ENCODE peak calls at places on chromosomes 16 and 17, in eight cellular contexts. O is endodermal cell, B is hepatocyte, I is Panc1, C is adrenal gland, G is foreskin fibroblast, H is esophagus muscularis mucosa, K is neural progenitor cell. V is an unnamed sample.
A peak's percentile ranks its signal among the peaks of the same experiment; 100 is the strongest.

GRCh38 chr17:69588739-69589334 is 174.3 kb downstream of the MAP2K6 start:
- DNase-seq in H (no peak), C (no peak), B (no peak), K (no peak), G (no peak), I (no peak), O (no peak), V (no peak)

GRCh38 chr16:46918905-46919792 is 35.0 kb downstream of the GPT2 start:
- DNase-seq in O (no peak), B (peak; percentile 45), G (no peak), I (no peak), H (no peak), K (peak; percentile 80), C (no peak), V (peak; percentile 86)

GRCh38 chr17:16352838-16353701 is at the start of gene CENPV:
- DNase-seq in I (no peak), B (peak; percentile 85), H (no peak), C (peak; percentile 47), G (peak; percentile 35), K (peak; percentile 89), O (peak; percentile 97), V (peak; percentile 76)

GRCh38 chr17:16486373-16487250 is 5.4 kb downstream of the LRRC75A start:
- DNase-seq in K (peak; percentile 56), G (peak; percentile 51), B (peak; percentile 73), O (peak; percentile 81), C (peak; percentile 97), I (no peak), H (no peak), V (no peak)

GRCh38 chr16:46482895-46483294 is 138.3 kb downstream of the SHCBP1 start:
- DNase-seq in C (no peak), O (no peak), G (no peak), H (no peak), I (no peak), B (no peak), K (no peak), V (no peak)

GRCh38 chr16:1938316-1938715 is 4.7 kb downstream of the MSRB1 start:
- DNase-seq in K (no peak), B (no peak), O (no peak), I (no peak), H (no peak), C (no peak), G (no peak), V (no peak)

GRCh38 chr17:57675427-57675826 is 69.7 kb downstream of the CCDC182 start:
- DNase-seq in H (peak; percentile 31), G (no peak), K (no peak), I (no peak), O (no peak), B (no peak), C (no peak), V (no peak)

GRCh38 chr17:17070931-17071330 is 28.7 kb downstream of the MPRIP start:
- DNase-seq in C (no peak), B (no peak), H (no peak), O (no peak), G (no peak), K (no peak), I (no peak), V (no peak)

GRCh38 chr16:75272097-75272548 is 20.7 kb upstream of the BCAR1 start:
- DNase-seq in G (no peak), B (no peak), O (no peak), K (no peak), C (no peak), I (no peak), H (no peak), V (no peak)

GRCh38 chr17:78302478-78302877 is 57.4 kb downstream of the SOCS3 start:
- DNase-seq in B (no peak), C (no peak), G (no peak), O (no peak), I (no peak), H (no peak), K (no peak), V (no peak)

GRCh38 chr17:56918916-56919315 is 5.1 kb upstream of the TRIM25 start:
- DNase-seq in I (no peak), H (no peak), O (no peak), K (no peak), C (no peak), G (peak; percentile 67), B (no peak), V (no peak)

GRCh38 chr17:19381741-19382444 is 3.6 kb downstream of the MAPK7 start:
- DNase-seq in G (no peak), B (no peak), I (no peak), C (peak; percentile 27), H (no peak), O (no peak), K (no peak), V (no peak)

GRCh38 chr17:73753751-73754496 is 109.7 kb upstream of the SDK2 start:
- DNase-seq in O (no peak), I (no peak), K (no peak), B (no peak), G (no peak), C (no peak), H (no peak), V (no peak)

GRCh38 chr16:3534126-3534525 is 33.3 kb downstream of the CLUAP1 start:
- DNase-seq in G (no peak), K (no peak), B (no peak), O (no peak), H (no peak), C (no peak), I (no peak), V (no peak)

GRCh38 chr17:10033449-10033848 is 128.4 kb upstream of the RCVRN start:
- DNase-seq in H (no peak), O (no peak), K (peak; percentile 62), G (no peak), C (no peak), B (no peak), I (no peak), V (peak; percentile 49)

GRCh38 chr17:44094701-44095387 is 24.3 kb downstream of the G6PC3 start:
- DNase-seq in G (no peak), O (no peak), B (no peak), H (no peak), K (no peak), I (no peak), C (no peak), V (no peak)

GRCh38 chr16:57998992-57999365 is 1.5 kb downstream of the ZNF319 start:
- DNase-seq in O (peak; percentile 50), H (no peak), K (no peak), G (no peak), I (no peak), B (no peak), C (no peak), V (peak; percentile 2)

GRCh38 chr16:70467113-70467512 is 12.7 kb downstream of the FCSK start:
- DNase-seq in G (no peak), H (no peak), O (peak; percentile 49), B (no peak), C (no peak), K (no peak), I (no peak), V (no peak)
- TF ChIP-seq CTCF in G (no peak), H (no peak), O (peak; percentile 53), B (no peak), C (no peak), K (no peak), I (no peak), V (no peak)

GRCh38 chr17:5583426-5584382 is 605 bp downstream of the NLRP1 start:
- DNase-seq in G (no peak), C (no peak), I (no peak), K (no peak), B (no peak), H (no peak), O (peak; percentile 46), V (no peak)

GRCh38 chr17:5582177-5582885 is 2.0 kb downstream of the NLRP1 start:
- DNase-seq in O (peak; percentile 43), K (no peak), G (no peak), B (no peak), C (no peak), H (peak; percentile 74), I (no peak), V (no peak)

GRCh38 chr17:5580974-5581373 is 3.3 kb downstream of the NLRP1 start:
- DNase-seq in I (no peak), O (no peak), B (no peak), G (no peak), K (no peak), C (no peak), H (no peak), V (no peak)

GRCh38 chr17:5581655-5582054 is 2.7 kb downstream of the NLRP1 start:
- DNase-seq in O (no peak), B (no peak), C (no peak), G (no peak), H (no peak), I (no peak), K (no peak), V (no peak)

GRCh38 chr17:5580367-5580766 is 3.9 kb downstream of the NLRP1 start:
- DNase-seq in O (no peak), C (no peak), I (no peak), K (no peak), G (no peak), H (no peak), B (no peak), V (no peak)
- TF ChIP-seq CTCF in O (no peak), C (no peak), I (no peak), K (no peak), G (no peak), H (no peak), B (no peak), V (no peak)

DNA sequence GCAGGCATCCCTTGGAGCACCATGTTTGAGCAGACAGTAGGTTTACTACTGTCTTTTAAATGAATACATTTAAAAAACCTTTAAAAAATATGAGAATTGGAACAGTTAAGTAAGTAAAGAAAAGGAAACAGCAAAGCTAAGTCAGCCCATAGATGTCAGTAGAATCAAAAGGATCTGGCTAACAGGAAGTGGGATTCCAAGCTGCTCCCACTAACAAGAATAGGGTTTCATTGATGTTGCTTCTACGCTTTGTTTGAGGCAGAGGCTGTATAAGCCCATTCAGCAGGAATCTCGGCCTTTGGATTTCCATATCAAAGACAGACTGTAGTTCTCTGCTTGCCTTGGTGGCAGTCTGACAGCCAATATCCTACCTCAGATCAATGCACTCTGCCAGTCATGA is 122.9 kb upstream of the ELAC2 start:
- DNase-seq in H (no peak), O (peak; percentile 75), G (no peak), K (peak; percentile 86), C (no peak), B (peak; percentile 4), I (no peak), V (no peak)
- TF ChIP-seq CTCF in H (no peak), O (peak; percentile 46), G (peak; percentile 4), K (peak; percentile 59), C (no peak), B (peak; percentile 19), I (no peak), V (no peak)

DNA sequence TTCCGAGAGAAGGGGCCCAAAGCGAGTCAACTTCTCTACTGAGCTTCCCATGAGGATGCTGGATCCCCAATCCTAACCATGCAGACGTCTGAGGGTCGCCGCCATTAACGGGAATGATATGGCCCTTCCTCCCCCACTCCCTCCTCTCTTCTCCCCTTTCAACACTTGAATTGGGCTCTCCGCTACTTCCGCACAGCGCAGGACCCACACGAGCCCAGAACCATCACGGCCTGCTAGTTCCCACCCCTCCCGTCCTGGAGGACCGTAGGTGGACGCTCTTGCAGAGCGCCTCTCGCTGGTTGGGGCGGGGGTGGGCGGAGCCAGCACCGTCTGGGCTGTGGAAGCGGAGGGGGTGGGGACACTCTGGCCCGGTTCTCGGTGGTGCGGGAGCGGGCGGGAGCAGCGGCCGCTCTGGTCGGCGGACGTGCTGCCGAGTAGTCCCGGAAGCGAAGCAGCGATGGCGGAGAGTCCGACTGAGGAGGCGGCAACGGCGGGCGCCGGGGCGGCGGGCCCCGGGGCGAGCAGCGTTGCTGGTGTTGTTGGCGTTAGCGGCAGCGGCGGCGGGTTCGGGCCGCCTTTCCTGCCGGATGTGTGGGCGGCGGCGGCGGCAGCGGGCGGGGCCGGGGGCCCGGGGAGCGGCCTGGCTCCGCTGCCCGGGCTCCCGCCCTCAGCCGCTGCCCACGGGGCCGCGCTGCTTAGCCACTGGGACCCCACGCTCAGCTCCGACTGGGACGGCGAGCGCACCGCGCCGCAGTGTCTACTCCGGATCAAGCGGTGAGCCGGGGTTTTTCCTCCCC is at the start of gene UBE2Z:
- DNase-seq in K (peak; percentile 97), H (peak; percentile 99), C (peak; percentile 93), G (peak; percentile 96), I (peak; percentile 91), O (peak; percentile 100), B (peak; percentile 97), V (peak; percentile 90)
- TF ChIP-seq CTCF in K (peak; percentile 56), H (no peak), C (no peak), G (no peak), I (no peak), O (peak; percentile 17), B (peak; percentile 45), V (no peak)

V was measured in glutamatergic neuron.